ENCODE peak calls at places on chromosomes 11 and 22, in six cellular contexts. Q, Z, D, H, N and R are unnamed samples.

GRCh38 chr11:128814856-128815705 is 52.0 kb downstream of the KCNJ1 start:
- DNase-seq in H (peak), D (no peak), N (no peak), Q (no peak), Z (no peak), R (peak)

GRCh38 chr11:10181811-10182210 is 112.2 kb downstream of the SBF2 start:
- DNase-seq in Z (peak), H (no peak), D (no peak), N (peak), Q (peak), R (no peak)

GRCh38 chr11:107545101-107545514 is 20.4 kb downstream of the ALKBH8 start:
- DNase-seq in Z (peak), Q (no peak), H (no peak), N (no peak), D (no peak), R (no peak)

GRCh38 chr11:134498326-134499139 is 86.5 kb upstream of the B3GAT1 start:
- DNase-seq in Q (no peak), D (no peak), N (no peak), Z (no peak), H (no peak), R (peak)

GRCh38 chr11:456533-456932 is 6.5 kb downstream of the PTDSS2 start:
- DNase-seq in H (no peak), N (no peak), Z (no peak), D (no peak), Q (no peak), R (no peak)

GRCh38 chr22:28917747-28918543 is 34.6 kb downstream of the ZNRF3 start:
- DNase-seq in Z (no peak), N (peak), Q (peak), H (no peak), D (no peak), R (no peak)

GRCh38 chr11:45843158-45843924 is 3.9 kb upstream of the CRY2 start:
- DNase-seq in N (peak), H (peak), D (peak), Q (peak), Z (peak), R (peak)

GRCh38 chr11:77080643-77081210 is 14.0 kb downstream of the CAPN5 start:
- DNase-seq in Z (no peak), H (no peak), Q (no peak), D (no peak), N (no peak), R (no peak)

GRCh38 chr22:42132457-42132856 is 1.8 kb upstream of the CYP2D6 start:
- DNase-seq in H (no peak), Z (no peak), Q (no peak), D (no peak), N (no peak), R (no peak)

GRCh38 chr11:22407899-22408298 is 69.7 kb downstream of the SLC17A6 start:
- DNase-seq in D (no peak), Z (no peak), Q (no peak), H (no peak), N (no peak), R (no peak)

GRCh38 chr11:76236092-76237026 is 30.1 kb upstream of the WNT11 start:
- DNase-seq in Z (no peak), Q (peak), D (peak), N (no peak), H (no peak), R (peak)

GRCh38 chr11:134532921-134533421 is 120.9 kb upstream of the B3GAT1 start:
- DNase-seq in D (no peak), N (no peak), Q (no peak), H (no peak), Z (no peak), R (no peak)

GRCh38 chr11:49377978-49378377 is 169.6 kb upstream of the FOLH1 start:
- DNase-seq in D (no peak), Q (no peak), H (no peak), Z (no peak), N (no peak), R (no peak)

GRCh38 chr11:126544311-126545056 is 189.0 kb downstream of the ST3GAL4 start:
- DNase-seq in Q (no peak), D (no peak), N (no peak), H (no peak), Z (peak), R (peak)

GRCh38 chr22:19566599-19567382 is 42.6 kb upstream of the CLDN5 start:
- DNase-seq in D (peak), Z (no peak), H (no peak), N (no peak), Q (no peak), R (no peak)
- TF ChIP-seq JUN in D (no peak), Z (no peak), H (no peak), N (no peak), Q (no peak), R (no peak)

GRCh38 chr11:19437760-19438159 is 197.0 kb upstream of the E2F8 start:
- DNase-seq in Z (peak), H (no peak), Q (peak), N (no peak), D (no peak), R (no peak)
- TF ChIP-seq JUN in Z (peak), H (no peak), Q (no peak), N (no peak), D (no peak), R (no peak)

DNA sequence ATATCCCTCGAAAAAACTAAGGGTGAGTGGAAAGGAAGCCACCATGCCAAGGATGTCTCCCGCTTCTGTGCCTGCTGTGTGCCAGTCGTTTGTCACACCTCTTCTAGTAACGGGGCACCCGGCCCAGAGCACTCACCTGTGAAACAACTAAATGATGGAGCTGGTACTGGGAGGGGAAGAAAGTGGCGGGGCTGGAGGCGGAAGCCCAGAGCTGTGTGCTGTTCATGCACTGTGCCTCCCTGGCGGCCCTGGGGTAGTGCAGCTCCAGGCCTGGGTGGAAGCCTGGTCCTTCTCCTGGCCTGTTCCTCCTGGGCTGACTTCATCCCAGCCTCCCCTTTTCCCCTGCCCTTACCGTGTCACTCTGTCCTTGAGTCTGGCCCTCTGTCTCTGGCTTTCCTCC is 130.2 kb downstream of the CEP164 start:
- DNase-seq in D (no peak), Z (no peak), N (no peak), Q (no peak), H (no peak), R (no peak)
- TF ChIP-seq JUN in D (no peak), Z (no peak), N (no peak), Q (no peak), H (no peak), R (no peak)

DNA sequence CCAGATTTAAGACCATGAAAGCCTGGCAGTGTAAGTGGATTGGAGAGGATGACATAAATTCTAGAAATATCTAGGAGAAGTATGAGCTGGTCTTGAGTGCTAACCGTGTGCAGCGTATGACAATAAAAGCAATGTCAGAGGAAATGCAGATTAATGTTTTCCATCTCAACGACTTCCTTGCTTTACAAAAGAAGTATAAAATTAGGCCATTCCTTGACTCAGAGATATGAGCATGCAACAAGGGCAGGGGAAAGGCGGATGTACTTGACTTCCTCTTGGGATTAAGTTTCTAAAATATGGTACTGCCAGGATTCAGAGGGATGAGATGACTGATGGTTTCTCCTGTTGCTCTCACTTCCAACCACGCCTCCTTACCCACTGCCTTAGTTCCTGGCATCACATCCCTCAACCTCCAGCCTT is 32.3 kb downstream of the ADAMTS15 start:
- DNase-seq in N (no peak), D (no peak), H (no peak), Z (peak), Q (no peak), R (no peak)
- TF ChIP-seq JUN in N (no peak), D (no peak), H (no peak), Z (peak), Q (no peak), R (no peak)

GRCh38 chr22:43302462-43303109 is 40.6 kb downstream of the SCUBE1 start:
- DNase-seq in Q (no peak), D (no peak), Z (no peak), H (no peak), N (no peak), R (no peak)
- TF ChIP-seq JUN in Q (no peak), D (no peak), Z (no peak), H (no peak), N (no peak), R (no peak)

GRCh38 chr11:130383363-130384168 is 44.8 kb downstream of the ADAMTS8 start:
- DNase-seq in N (peak), Z (no peak), Q (no peak), D (no peak), H (peak), R (peak)
- TF ChIP-seq JUN in N (no peak), Z (no peak), Q (no peak), D (no peak), H (no peak), R (no peak)

DNA sequence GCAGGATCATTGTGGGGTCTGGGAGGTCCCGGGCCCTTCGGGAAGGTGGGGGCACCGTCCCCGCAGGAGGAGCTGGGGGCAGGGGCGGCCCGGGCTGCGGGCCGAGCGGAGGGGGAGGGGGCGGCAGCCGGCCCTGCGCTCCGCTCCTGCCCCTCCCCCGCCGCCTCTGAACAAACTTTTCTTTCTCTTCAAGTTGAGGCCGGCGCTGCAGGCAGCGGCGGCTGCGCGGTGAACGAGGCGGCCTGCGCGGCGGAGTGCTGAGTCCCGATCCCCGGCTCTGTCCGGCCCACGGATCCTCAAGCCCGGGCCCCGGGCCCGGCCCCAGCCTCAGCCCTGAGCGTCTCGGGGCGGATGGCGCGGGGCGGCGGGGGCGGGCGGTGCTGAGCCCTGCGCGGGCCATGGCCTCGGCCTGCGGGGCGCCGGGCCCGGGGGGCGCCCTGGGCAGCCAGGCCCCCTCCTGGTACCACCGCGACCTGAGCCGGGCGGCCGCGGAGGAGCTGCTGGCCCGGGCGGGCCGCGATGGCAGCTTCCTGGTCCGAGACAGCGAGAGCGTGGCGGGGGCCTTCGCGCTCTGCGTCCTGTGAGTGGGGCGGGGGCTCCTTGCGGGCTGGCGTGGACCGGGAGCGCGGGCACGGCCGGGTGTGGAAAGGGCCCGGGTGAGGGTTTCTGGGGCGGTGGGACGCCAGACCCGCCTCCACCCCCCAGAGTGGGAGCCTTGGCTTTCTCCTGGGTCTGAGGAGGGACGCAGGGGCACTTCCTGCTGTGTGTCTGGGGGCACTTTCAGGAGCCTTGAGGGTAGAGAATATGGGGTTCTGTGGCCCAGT is at the start of gene INPPL1:
- DNase-seq in D (peak), Z (no peak), N (no peak), H (no peak), Q (no peak), R (peak)
- TF ChIP-seq JUN in D (no peak), Z (no peak), N (no peak), H (no peak), Q (peak), R (no peak)

DNA sequence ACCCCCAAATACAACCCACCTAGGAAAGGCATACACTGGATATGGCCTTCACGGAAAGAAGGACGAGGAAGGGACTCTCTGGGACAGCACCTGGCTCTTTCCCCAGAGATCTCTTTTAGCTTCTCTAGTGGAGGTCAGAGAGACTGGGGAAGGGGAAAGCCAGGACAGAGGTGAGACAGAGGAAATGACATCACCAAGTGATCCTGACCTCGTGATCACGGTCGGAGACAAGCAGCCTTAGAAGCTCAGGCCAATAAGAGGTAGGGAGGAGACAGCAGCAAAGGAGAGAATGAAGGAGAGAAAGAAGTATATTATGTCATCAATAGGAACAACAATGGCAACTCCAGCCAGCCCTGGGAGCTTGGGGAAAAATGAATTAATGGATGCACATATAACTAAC is 15.4 kb upstream of the TMPRSS13 start:
- DNase-seq in Z (no peak), D (no peak), Q (no peak), H (no peak), N (no peak), R (no peak)
- TF ChIP-seq JUN in Z (no peak), D (no peak), Q (no peak), H (no peak), N (no peak), R (no peak)